ENCODE peak calls at places on chromosome 16, in four cellular contexts. N, V, H and U are unnamed samples.

GRCh38 chr16:79307214-79307613 is 293.3 kb downstream of the MAF start:
- DNase-seq in H (no peak), V (no peak), N (peak; percentile 54), U (no peak)

GRCh38 chr16:87028481-87029320 is 288.5 kb downstream of the C16orf95 start:
- DNase-seq in V (no peak), N (no peak), H (no peak), U (no peak)

GRCh38 chr16:88900653-88901052 is 34.2 kb upstream of the PABPN1L start:
- DNase-seq in V (no peak), N (no peak), H (no peak), U (no peak)

GRCh38 chr16:52994942-52995341 is 57.8 kb downstream of the CHD9NB start:
- DNase-seq in H (no peak), N (no peak), V (no peak), U (no peak)

GRCh38 chr16:17365591-17366298 is 105.0 kb downstream of the XYLT1 start:
- DNase-seq in N (no peak), H (no peak), V (no peak), U (no peak)

GRCh38 chr16:5505093-5505887 is 407.7 kb upstream of the EEF2KMT start:
- DNase-seq in V (no peak), H (no peak), N (no peak), U (peak; percentile 36)

GRCh38 chr16:5709889-5710288 is 612.3 kb upstream of the EEF2KMT start:
- DNase-seq in V (no peak), N (no peak), H (no peak), U (no peak)

GRCh38 chr16:73020409-73020884 is 27.5 kb downstream of the ZFHX3 start:
- DNase-seq in H (peak; percentile 34), V (no peak), N (no peak), U (no peak)

GRCh38 chr16:8822403-8822802 is 24.8 kb downstream of the PMM2 start:
- DNase-seq in V (no peak), H (no peak), N (no peak), U (no peak)

GRCh38 chr16:2530629-2531318 is 434 bp downstream of the CEMP1 start:
- DNase-seq in V (no peak), H (no peak), N (no peak), U (peak; percentile 46)

GRCh38 chr16:27222499-27223225 is 19.3 kb downstream of the KDM8 start:
- DNase-seq in V (no peak), N (no peak), H (peak; percentile 42), U (peak; percentile 51)